ENCODE peak calls at places on chromosomes 6 and 20, in nine cellular contexts. X is H1, E is pancreas, P is uterus, F is lower lobe of right lung, W is right lobe of liver, G is Karpas-422, M is A549, L is ovary. I is an unnamed sample. For H3K4me1, the result is how much of the 10 kb centered on the place peaks cover.

GRCh38 chr20:54138427-54138826 is 35.4 kb downstream of the CYP24A1 start:
- DNase-seq in X (no peak), E (no peak), P (no peak), F (no peak), W (no peak), G (no peak), M (no peak), L (no peak), I (no peak)

GRCh38 chr6:34284563-34285545 is 36.0 kb upstream of the SMIM29 start:
- DNase-seq in X (no peak), E (no peak), P (no peak), F (peak), W (peak), G (peak), M (no peak), L (peak), I (no peak)

GRCh38 chr6:43635387-43636311 is at the start of gene MAD2L1BP:
- DNase-seq in X (peak), E (peak), P (peak), F (peak), W (peak), G (peak), M (peak), L (peak), I (peak)

GRCh38 chr6:6560909-6561308 is 27.6 kb upstream of the LY86 start:
- DNase-seq in X (no peak), E (no peak), P (no peak), F (no peak), W (no peak), G (no peak), M (no peak), L (no peak), I (no peak)

GRCh38 chr20:44054118-44054517 is 132.9 kb downstream of the JPH2 start:
- DNase-seq in X (peak), E (no peak), P (no peak), F (no peak), W (no peak), G (no peak), M (no peak), L (no peak), I (no peak)

GRCh38 chr6:106097368-106098231 is 11.5 kb downstream of the PRDM1 start:
- DNase-seq in X (no peak), E (no peak), P (no peak), F (no peak), W (no peak), G (peak), M (no peak), L (no peak), I (peak)

GRCh38 chr6:152503541-152503940 is 133.6 kb downstream of the SYNE1 start:
- DNase-seq in X (no peak), E (no peak), P (no peak), F (no peak), W (no peak), G (no peak), M (no peak), L (no peak), I (no peak)

GRCh38 chr6:112979830-112980229 is 632.7 kb downstream of the RFPL4B start:
- DNase-seq in X (no peak), E (no peak), P (no peak), F (no peak), W (no peak), G (no peak), M (no peak), L (no peak), I (no peak)

GRCh38 chr20:13984211-13984610 is 6.2 kb downstream of the SEL1L2 start:
- DNase-seq in X (no peak), E (no peak), P (no peak), F (no peak), W (no peak), G (no peak), M (no peak), L (no peak), I (no peak)

GRCh38 chr6:167150815-167151557 is 6.8 kb downstream of the GPR31 start:
- DNase-seq in X (no peak), E (no peak), P (no peak), F (no peak), W (no peak), G (no peak), M (no peak), L (no peak), I (no peak)

GRCh38 chr6:74607934-74608333 is 597.9 kb downstream of the COL12A1 start:
- DNase-seq in X (no peak), E (no peak), P (no peak), F (no peak), W (no peak), G (no peak), M (no peak), L (no peak), I (no peak)

GRCh38 chr6:90131614-90132423 is 164.8 kb downstream of the BACH2 start:
- DNase-seq in X (no peak), E (no peak), P (peak), F (no peak), W (no peak), G (peak), M (no peak), L (no peak), I (no peak)

GRCh38 chr20:36647194-36648121 is 1.5 kb upstream of the SLA2 start:
- DNase-seq in X (no peak), E (no peak), P (no peak), F (no peak), W (no peak), G (no peak), M (no peak), L (no peak), I (no peak)

GRCh38 chr20:2402271-2402980 is 21.7 kb downstream of the TGM6 start:
- DNase-seq in X (no peak), E (no peak), P (no peak), F (no peak), W (no peak), G (peak), M (peak), L (no peak), I (peak)

GRCh38 chr20:41854765-41855164 is 236.6 kb upstream of the CHD6 start:
- DNase-seq in X (no peak), E (no peak), P (no peak), F (no peak), W (no peak), G (no peak), M (no peak), L (no peak), I (no peak)

GRCh38 chr20:37526238-37526838 is 1.3 kb downstream of the BLCAP start:
- DNase-seq in X (peak), E (peak), P (no peak), F (no peak), W (peak), G (peak), M (no peak), L (no peak), I (peak)

GRCh38 chr6:135870722-135871121 is 19.2 kb downstream of the PDE7B start:
- DNase-seq in X (no peak), E (no peak), P (no peak), F (no peak), W (no peak), G (no peak), M (no peak), L (no peak), I (no peak)

GRCh38 chr6:159826968-159827647 is 27.0 kb downstream of the PNLDC1 start:
- DNase-seq in X (no peak), E (no peak), P (no peak), F (peak), W (no peak), G (no peak), M (no peak), L (no peak), I (no peak)

GRCh38 chr20:44704551-44704971 is 10.6 kb upstream of the CCN5 start:
- DNase-seq in X (no peak), E (no peak), P (no peak), F (no peak), W (no peak), G (no peak), M (no peak), L (no peak), I (no peak)

GRCh38 chr20:2335096-2335495 is 39.3 kb downstream of the TGM3 start:
- DNase-seq in X (peak), E (no peak), P (no peak), F (no peak), W (no peak), G (no peak), M (no peak), L (no peak), I (no peak)

GRCh38 chr20:52035977-52036376 is 155.6 kb downstream of the ZFP64 start:
- DNase-seq in X (no peak), E (no peak), P (no peak), F (no peak), W (peak), G (no peak), M (no peak), L (no peak), I (no peak)

GRCh38 chr6:160030103-160030502 is 61.2 kb downstream of the IGF2R start:
- DNase-seq in X (no peak), E (peak), P (peak), F (peak), W (peak), G (no peak), M (no peak), L (peak), I (peak)

GRCh38 chr6:53424300-53424699 is 75.5 kb upstream of the ELOVL5 start:
- DNase-seq in X (no peak), E (no peak), P (no peak), F (no peak), W (no peak), G (peak), M (no peak), L (no peak), I (no peak)

GRCh38 chr20:25077610-25078169 is 4.3 kb downstream of the VSX1 start:
- DNase-seq in X (peak), E (no peak), P (no peak), F (peak), W (peak), G (no peak), M (peak), L (no peak), I (peak)

GRCh38 chr20:57092112-57092899 is 174.1 kb downstream of the BMP7 start:
- DNase-seq in X (peak), E (peak), P (peak), F (peak), W (peak), G (peak), M (peak), L (no peak), I (peak)

GRCh38 chr6:132063738-132064137 is 112.6 kb upstream of the CCN2 start:
- DNase-seq in X (no peak), E (no peak), P (no peak), F (no peak), W (no peak), G (no peak), M (peak), L (no peak), I (no peak)

GRCh38 chr20:35773154-35773751 is 1.4 kb downstream of the PHF20 start:
- DNase-seq in X (no peak), E (no peak), P (no peak), F (no peak), W (no peak), G (peak), M (no peak), L (no peak), I (peak)

GRCh38 chr6:165515963-165516624 is 146.9 kb downstream of the PDE10A start:
- DNase-seq in X (no peak), E (no peak), P (no peak), F (no peak), W (no peak), G (no peak), M (peak), L (no peak), I (no peak)

GRCh38 chr6:150143521-150144293 is 863 bp downstream of the PPP1R14C start:
- DNase-seq in X (peak), E (no peak), P (no peak), F (peak), W (no peak), G (no peak), M (no peak), L (no peak), I (no peak)

GRCh38 chr6:66065313-66065712 is 358.3 kb upstream of the EYS start:
- DNase-seq in X (no peak), E (no peak), P (no peak), F (no peak), W (no peak), G (no peak), M (no peak), L (no peak), I (no peak)

GRCh38 chr6:7137335-7138106 is 29.8 kb downstream of the RREB1 start:
- DNase-seq in X (peak), E (no peak), P (peak), F (no peak), W (peak), G (no peak), M (no peak), L (peak), I (peak)

GRCh38 chr20:9103955-9104354 is 35.1 kb downstream of the PLCB4 start:
- DNase-seq in X (no peak), E (no peak), P (no peak), F (no peak), W (no peak), G (no peak), M (no peak), L (no peak), I (no peak)

GRCh38 chr6:80363501-80363900 is 257.0 kb downstream of the BCKDHB start:
- DNase-seq in X (no peak), E (no peak), P (no peak), F (no peak), W (no peak), G (no peak), M (no peak), L (no peak), I (no peak)

GRCh38 chr6:170290306-170291128 is at the start of gene DLL1:
- DNase-seq in X (peak), E (peak), P (peak), F (peak), W (peak), G (peak), M (no peak), L (peak), I (peak)

GRCh38 chr20:43532416-43533055 is 25.0 kb downstream of the L3MBTL1 start:
- DNase-seq in X (no peak), E (no peak), P (no peak), F (no peak), W (no peak), G (no peak), M (no peak), L (no peak), I (no peak)

GRCh38 chr6:168320661-168321060 is 1.1 kb upstream of the DACT2 start:
- DNase-seq in X (no peak), E (no peak), P (no peak), F (no peak), W (no peak), G (no peak), M (no peak), L (no peak), I (no peak)

GRCh38 chr20:7503501-7503900 is 436.8 kb downstream of the HAO1 start:
- DNase-seq in X (no peak), E (no peak), P (no peak), F (no peak), W (peak), G (no peak), M (no peak), L (no peak), I (no peak)

GRCh38 chr6:17703256-17703694 is 3.5 kb downstream of the NUP153 start:
- DNase-seq in X (no peak), E (peak), P (peak), F (no peak), W (no peak), G (peak), M (no peak), L (peak), I (no peak)

GRCh38 chr6:166282394-166283032 is 25.7 kb downstream of the PRR18 start:
- DNase-seq in X (no peak), E (no peak), P (no peak), F (no peak), W (no peak), G (no peak), M (no peak), L (no peak), I (no peak)

DNA sequence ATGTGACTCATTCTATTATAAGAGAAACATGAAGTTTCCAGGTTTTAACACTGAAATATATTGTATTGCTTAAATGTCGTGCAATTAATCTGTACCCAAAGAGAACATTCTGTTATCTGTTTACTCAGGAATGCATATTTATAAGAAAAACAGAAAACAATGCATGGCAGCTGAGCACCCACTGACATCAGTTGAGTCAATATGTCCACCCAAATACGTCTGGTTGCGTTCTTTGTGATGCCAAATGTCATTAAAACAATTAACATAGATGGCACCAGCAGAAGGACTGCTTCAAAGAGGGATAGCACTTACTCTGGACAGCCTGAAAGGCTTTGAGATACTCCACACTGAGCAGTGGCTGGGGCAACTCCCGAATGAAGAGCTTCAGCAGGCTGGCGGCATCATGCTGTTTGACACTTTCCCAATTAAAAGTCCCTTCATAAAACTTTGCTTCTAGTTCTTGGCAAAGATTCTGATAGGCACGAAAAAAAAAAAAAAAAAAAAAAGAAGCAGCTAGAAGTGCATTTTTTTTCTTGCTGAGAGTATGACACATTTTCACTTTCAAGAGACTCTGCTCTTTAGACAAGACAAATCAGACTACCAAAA is 102.3 kb downstream of the ARHGAP18 start:
- DNase-seq in X (no peak), E (no peak), P (no peak), F (no peak), W (no peak), G (no peak), M (no peak), L (no peak), I (no peak)
- H3K4me1 ChIP-seq in X (under half), E (under half), P (under half), F (under half), W (under half), G (under half), M (under half), L (under half), I (under half)

DNA sequence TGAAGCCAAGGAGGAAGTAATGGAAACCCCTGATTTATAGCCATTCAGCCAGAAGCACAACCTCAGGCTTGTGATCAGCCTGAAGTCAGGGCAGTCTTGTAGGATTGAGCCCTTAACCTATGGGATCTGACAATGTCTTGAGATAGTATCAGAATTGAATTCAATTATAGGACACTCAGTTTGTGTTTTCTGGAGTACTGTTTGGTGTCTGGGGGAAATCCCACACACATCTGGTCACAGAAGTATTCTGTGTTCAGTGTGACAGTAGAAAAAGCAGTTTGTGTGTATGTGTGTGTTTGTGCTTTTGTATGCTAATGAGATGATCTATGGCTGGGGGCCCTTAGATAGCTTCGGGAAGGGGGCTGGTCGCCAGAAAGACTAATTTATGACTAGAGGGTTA is 5.7 kb downstream of the NT5E start:
- DNase-seq in X (no peak), E (no peak), P (no peak), F (no peak), W (no peak), G (no peak), M (no peak), L (no peak), I (no peak)
- H3K4me1 ChIP-seq in X (under half), E (under half), P (under half), F (under half), W (under half), G (under half), M (half or more), L (under half), I (under half)

GRCh38 chr20:17648306-17648646 is 33.8 kb downstream of the RRBP1 start:
- DNase-seq in X (no peak), E (peak), P (no peak), F (peak), W (no peak), G (no peak), M (no peak), L (peak), I (no peak)
- H3K4me1 ChIP-seq in X (under half), E (half or more), P (under half), F (half or more), W (under half), G (under half), M (under half), L (under half), I (under half)

GRCh38 chr20:17863209-17863576 is 105.4 kb downstream of the SNX5 start:
- DNase-seq in X (no peak), E (no peak), P (no peak), F (no peak), W (no peak), G (no peak), M (no peak), L (no peak), I (no peak)
- H3K4me1 ChIP-seq in X (under half), E (under half), P (under half), F (under half), W (under half), G (under half), M (under half), L (under half), I (under half)

DNA sequence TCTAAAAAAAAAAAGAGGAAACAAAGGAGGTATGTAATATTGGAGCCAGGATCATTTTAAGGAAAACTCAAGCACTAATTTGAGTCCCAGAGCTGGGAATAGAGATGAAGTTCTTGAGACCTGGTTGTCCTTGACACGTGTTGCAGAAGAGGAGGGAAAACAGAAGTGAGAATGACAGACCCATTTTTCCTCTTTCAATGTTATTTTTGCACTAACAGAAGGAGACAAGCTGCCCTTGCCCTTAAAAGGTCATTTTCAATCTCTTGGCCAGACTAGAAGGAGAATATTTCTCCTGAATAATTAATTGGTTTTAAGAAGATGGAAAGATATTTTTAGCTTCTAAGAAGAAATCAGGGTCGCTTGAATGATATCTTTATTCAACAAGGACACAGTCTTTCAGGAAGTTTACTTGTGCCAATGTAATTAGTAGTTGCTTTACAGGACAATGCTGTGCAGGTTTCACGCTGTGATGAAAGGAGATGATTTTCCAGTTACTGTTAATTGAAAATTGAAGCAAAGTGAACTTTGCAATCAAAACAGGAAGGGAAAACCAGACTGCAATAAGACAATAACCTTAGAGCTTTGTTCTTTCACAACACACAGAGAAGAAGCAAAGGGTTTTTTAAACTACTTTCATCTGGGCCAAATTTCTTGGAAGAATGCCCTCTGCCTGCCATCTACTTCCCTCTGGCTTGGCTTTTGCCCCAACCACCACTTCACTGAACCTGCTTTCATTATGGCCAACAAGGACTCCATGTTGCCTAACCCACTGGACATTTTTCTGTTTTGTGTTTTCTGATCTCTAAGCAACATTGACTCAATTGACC is 107.8 kb upstream of the SHLD1 start:
- DNase-seq in X (no peak), E (no peak), P (no peak), F (peak), W (no peak), G (no peak), M (no peak), L (no peak), I (no peak)
- H3K4me1 ChIP-seq in X (under half), E (under half), P (under half), F (half or more), W (under half), G (under half), M (under half), L (under half), I (under half)

GRCh38 chr6:3361312-3362037 is 95.4 kb downstream of the SLC22A23 start:
- DNase-seq in X (no peak), E (no peak), P (no peak), F (no peak), W (no peak), G (no peak), M (no peak), L (no peak), I (no peak)
- H3K4me1 ChIP-seq in X (under half), E (under half), P (under half), F (under half), W (under half), G (under half), M (half or more), L (under half), I (under half)

I was measured in testis.